ENCODE peak calls at places on chromosomes 11 and 22, in four cellular contexts. Q is uterus, C is astrocyte, J is aorta. S is an unnamed sample.

GRCh38 chr11:107561688-107562087 is 3.8 kb downstream of the ALKBH8 start:
- DNase-seq in Q (no peak), C (peak; percentile 54), J (no peak), S (no peak)

GRCh38 chr11:132284048-132284447 is 913.6 kb downstream of the NTM start:
- DNase-seq in Q (no peak), C (no peak), J (no peak), S (no peak)

GRCh38 chr22:44729391-44730012 is 22.9 kb upstream of the ARHGAP8 start:
- DNase-seq in Q (peak; percentile 71), C (peak; percentile 45), J (no peak), S (no peak)

GRCh38 chr11:69463181-69463891 is 18.1 kb upstream of the LINC01488 start:
- DNase-seq in Q (peak; percentile 41), C (peak; percentile 72), J (peak; percentile 75), S (peak; percentile 35)

GRCh38 chr22:26725012-26725676 is 67.8 kb downstream of the MIAT start:
- DNase-seq in Q (no peak), C (no peak), J (no peak), S (no peak)

GRCh38 chr22:45226681-45227186 is 14.0 kb downstream of the KIAA0930 start:
- DNase-seq in Q (no peak), C (no peak), J (peak; percentile 78), S (peak; percentile 59)

GRCh38 chr11:114399903-114400221 is 449 bp downstream of the C11orf71 start:
- DNase-seq in Q (no peak), C (no peak), J (no peak), S (peak; percentile 61)

GRCh38 chr22:42905702-42906183 is 48.7 kb upstream of the ARFGAP3 start:
- DNase-seq in Q (no peak), C (no peak), J (peak; percentile 81), S (peak; percentile 76)

GRCh38 chr22:17569971-17570511 is 6.7 kb downstream of the SLC25A18 start:
- DNase-seq in Q (peak; percentile 32), C (peak; percentile 23), J (no peak), S (no peak)

GRCh38 chr11:78860720-78861422 is 286.2 kb upstream of the NARS2 start:
- DNase-seq in Q (no peak), C (no peak), J (no peak), S (no peak)

GRCh38 chr22:28891156-28891733 is 7.9 kb downstream of the ZNRF3 start:
- DNase-seq in Q (no peak), C (no peak), J (no peak), S (no peak)

GRCh38 chr11:39741066-39741465 is 1718.4 kb downstream of the LRRC4C start:
- DNase-seq in Q (no peak), C (peak; percentile 46), J (no peak), S (no peak)

GRCh38 chr11:8355418-8355742 is 91.7 kb upstream of the LMO1 start:
- DNase-seq in Q (no peak), C (no peak), J (peak; percentile 9), S (no peak)

GRCh38 chr11:134346101-134346975 is 14.6 kb downstream of the GLB1L2 start:
- DNase-seq in Q (no peak), C (no peak), J (no peak), S (peak; percentile 0)

GRCh38 chr22:28023774-28024173 is 104.7 kb upstream of the PITPNB start:
- DNase-seq in Q (peak; percentile 2), C (no peak), J (no peak), S (no peak)

GRCh38 chr11:121448431-121448941 is 3.6 kb upstream of the SORL1 start:
- DNase-seq in Q (no peak), C (no peak), J (no peak), S (no peak)

GRCh38 chr11:59901306-59901705 is 22.7 kb downstream of the OOSP3 start:
- DNase-seq in Q (no peak), C (peak; percentile 22), J (no peak), S (no peak)

GRCh38 chr11:108912587-108912986 is 247.7 kb downstream of the DDX10 start:
- DNase-seq in Q (no peak), C (peak; percentile 61), J (no peak), S (no peak)

GRCh38 chr11:69106124-69106811 is 49.5 kb upstream of the SMIM38 start:
- DNase-seq in Q (no peak), C (no peak), J (peak; percentile 38), S (no peak)

GRCh38 chr11:19089421-19089820 is 27.5 kb upstream of the ZDHHC13 start:
- DNase-seq in Q (no peak), C (no peak), J (no peak), S (no peak)

GRCh38 chr22:44698531-44699421 is 3.2 kb upstream of the PRR5 start:
- DNase-seq in Q (peak; percentile 59), C (peak; percentile 95), J (no peak), S (no peak)

GRCh38 chr22:32534252-32535215 is 59.9 kb downstream of the FBXO7 start:
- DNase-seq in Q (peak; percentile 35), C (peak; percentile 30), J (no peak), S (no peak)

GRCh38 chr11:67627394-67627787 is 2.3 kb downstream of the NUDT8 start:
- DNase-seq in Q (no peak), C (no peak), J (no peak), S (no peak)

GRCh38 chr22:36977401-36977861 is 41.8 kb downstream of the TST start:
- DNase-seq in Q (peak; percentile 47), C (peak; percentile 5), J (peak; percentile 77), S (peak; percentile 87)

GRCh38 chr11:3133456-3134217 is 31.5 kb downstream of the OSBPL5 start:
- DNase-seq in Q (peak; percentile 14), C (no peak), J (peak; percentile 40), S (peak; percentile 27)

GRCh38 chr11:2766166-2766565 is 66.4 kb upstream of the KCNQ1OT1 start:
- DNase-seq in Q (no peak), C (no peak), J (peak; percentile 26), S (no peak)

GRCh38 chr11:44751066-44751465 is 24.3 kb downstream of the TSPAN18 start:
- DNase-seq in Q (no peak), C (no peak), J (no peak), S (no peak)

GRCh38 chr11:47394322-47395224 is 13.8 kb upstream of the SLC39A13 start:
- DNase-seq in Q (no peak), C (no peak), J (peak; percentile 86), S (peak; percentile 65)

GRCh38 chr11:30860970-30861369 is 274.8 kb upstream of the MPPED2 start:
- DNase-seq in Q (no peak), C (no peak), J (no peak), S (no peak)

GRCh38 chr11:2791139-2791520 is 91.3 kb upstream of the KCNQ1OT1 start:
- DNase-seq in Q (peak; percentile 15), C (no peak), J (peak; percentile 44), S (no peak)

GRCh38 chr22:40638261-40638660 is 1.7 kb upstream of the MRTFA start:
- DNase-seq in Q (no peak), C (no peak), J (no peak), S (no peak)

GRCh38 chr11:66687831-66688281 is 10.2 kb upstream of the RBM4B start:
- DNase-seq in Q (no peak), C (no peak), J (no peak), S (no peak)

GRCh38 chr22:31326877-31327276 is 19.3 kb downstream of the PATZ1 start:
- DNase-seq in Q (no peak), C (no peak), J (no peak), S (no peak)

GRCh38 chr22:21657361-21658118 is 8.3 kb upstream of the PPIL2 start:
- DNase-seq in Q (no peak), C (no peak), J (peak; percentile 75), S (peak; percentile 83)

DNA sequence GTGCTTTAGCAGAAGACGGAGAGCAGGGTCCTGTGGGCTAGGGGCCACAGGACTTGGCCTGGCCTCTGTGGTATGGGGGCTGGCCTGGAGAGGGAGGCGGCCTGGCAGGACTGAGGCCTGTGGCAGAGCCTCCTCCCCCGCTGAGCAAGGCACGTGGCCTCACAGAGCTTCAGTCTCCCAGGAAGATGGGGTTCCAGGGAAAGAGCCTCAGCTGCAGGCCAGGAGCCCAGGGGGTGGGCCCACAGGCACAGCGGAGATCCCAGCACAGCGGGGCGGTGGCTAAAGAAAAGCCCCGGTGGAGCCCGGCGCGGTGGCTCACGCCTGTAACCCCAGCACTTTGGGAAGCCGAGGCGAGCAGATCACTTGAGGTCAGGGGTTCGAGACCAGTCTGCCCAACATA is 2.2 kb downstream of the MAPK12 start:
- DNase-seq in Q (no peak), C (no peak), J (no peak), S (no peak)
- H3K4me1 ChIP-seq in Q (peaks cover 19% of the 10 kb centered on the region), C (peaks cover 17% of the 10 kb centered on the region), J (no peaks in the 10 kb centered on the region), S (peaks cover 14% of the 10 kb centered on the region)

DNA sequence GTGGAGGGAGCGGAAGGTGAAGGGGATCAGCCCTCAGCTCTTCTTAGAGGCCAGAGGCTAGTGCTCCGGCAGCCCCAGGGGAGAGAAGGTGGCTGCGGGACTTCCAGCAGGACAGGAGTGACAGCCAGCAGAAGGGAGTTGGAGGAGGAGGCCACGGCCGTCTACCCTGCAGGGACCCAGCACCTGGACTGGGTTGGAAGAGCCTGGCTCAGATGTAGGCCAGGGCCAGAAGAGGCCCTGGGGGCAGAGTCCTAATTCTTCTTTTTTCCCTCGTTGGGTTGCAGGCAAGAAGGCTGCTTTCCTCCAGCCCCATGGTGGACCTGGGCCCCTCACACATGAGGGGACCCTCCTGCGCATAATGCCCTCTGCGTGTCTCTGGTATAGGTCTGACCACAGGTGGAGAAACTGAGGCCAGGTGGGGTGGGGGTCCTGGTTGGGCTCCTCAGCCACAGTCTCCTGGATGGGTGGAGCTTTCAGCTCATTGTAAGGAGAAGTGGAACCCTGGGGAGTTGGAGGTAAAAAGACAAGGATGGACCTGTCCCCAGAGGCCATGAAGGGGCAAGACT is 2.3 kb upstream of the MCAM start:
- DNase-seq in Q (no peak), C (no peak), J (no peak), S (no peak)
- H3K4me1 ChIP-seq in Q (peaks cover 6% of the 10 kb centered on the region), C (peaks cover 56% of the 10 kb centered on the region), J (no peaks in the 10 kb centered on the region), S (peaks cover 39% of the 10 kb centered on the region)

GRCh38 chr22:48577691-48578090 is 1250.0 kb downstream of the BRD1 start:
- DNase-seq in Q (no peak), C (no peak), J (peak; percentile 23), S (no peak)
- H3K4me1 ChIP-seq in Q (no peaks in the 10 kb centered on the region), C (peaks cover 6% of the 10 kb centered on the region), J (no peaks in the 10 kb centered on the region), S (no peaks in the 10 kb centered on the region)

GRCh38 chr22:35921777-35922176 is 106.8 kb downstream of the RBFOX2 start:
- DNase-seq in Q (peak; percentile 60), C (peak; percentile 82), J (peak; percentile 68), S (no peak)
- H3K4me1 ChIP-seq in Q (no peaks in the 10 kb centered on the region), C (peaks cover 11% of the 10 kb centered on the region), J (peaks cover 5% of the 10 kb centered on the region), S (peaks cover 6% of the 10 kb centered on the region)

GRCh38 chr22:46587067-46587471 is 33.1 kb upstream of the GRAMD4 start:
- DNase-seq in Q (no peak), C (no peak), J (peak; percentile 27), S (no peak)

GRCh38 chr22:46585340-46586122 is 34.7 kb upstream of the GRAMD4 start:
- DNase-seq in Q (no peak), C (no peak), J (peak; percentile 33), S (peak; percentile 33)

GRCh38 chr22:46586531-46587011 is 33.6 kb upstream of the GRAMD4 start:
- DNase-seq in Q (no peak), C (no peak), J (no peak), S (peak; percentile 61)

GRCh38 chr22:46587492-46588278 is 32.5 kb upstream of the GRAMD4 start:
- DNase-seq in Q (no peak), C (no peak), J (peak; percentile 65), S (peak; percentile 79)

GRCh38 chr22:46586123-46586519 is 34.1 kb upstream of the GRAMD4 start:
- DNase-seq in Q (no peak), C (no peak), J (peak; percentile 29), S (peak; percentile 63)
- H3K4me1 ChIP-seq in Q (no peaks in the 10 kb centered on the region), C (peaks cover 9% of the 10 kb centered on the region), J (no peaks in the 10 kb centered on the region), S (peaks cover 70% of the 10 kb centered on the region)